ENCODE peak calls at places on chromosomes 6 and 20, in six cellular contexts. O is dermis microvascular lymphatic vessel endothelial cell, W is B cell, N is dorsolateral prefrontal cortex, T is KBM-7, C is HFFc6. I is an unnamed sample.

GRCh38 chr6:119158057-119158848 is 79.8 kb upstream of the FAM184A start:
- DNase-seq in O (no peak), W (peak; percentile 10), N (no peak), T (no peak), C (no peak), I (no peak)

GRCh38 chr6:11329841-11330765 is 97.6 kb upstream of the NEDD9 start:
- DNase-seq in O (no peak), W (no peak), N (no peak), T (peak; percentile 89), C (no peak), I (peak; percentile 53)

GRCh38 chr6:106688177-106688951 is 59.0 kb downstream of the QRSL1 start:
- DNase-seq in O (no peak), W (no peak), N (no peak), T (no peak), C (no peak), I (no peak)

GRCh38 chr6:75481936-75482593 is 11.5 kb downstream of the FILIP1 start:
- DNase-seq in O (no peak), W (no peak), N (no peak), T (no peak), C (peak; percentile 22), I (no peak)

GRCh38 chr6:15577550-15578171 is 85.2 kb downstream of the DTNBP1 start:
- DNase-seq in O (no peak), W (no peak), N (no peak), T (no peak), C (no peak), I (no peak)

GRCh38 chr6:84967389-84967788 is 203.0 kb upstream of the TBX18 start:
- DNase-seq in O (peak; percentile 36), W (no peak), N (no peak), T (peak; percentile 47), C (peak; percentile 35), I (peak; percentile 75)

GRCh38 chr6:136780972-136781371 is 11.3 kb downstream of the MAP3K5 start:
- DNase-seq in O (no peak), W (no peak), N (no peak), T (no peak), C (no peak), I (no peak)

GRCh38 chr6:43884660-43885022 is 114.6 kb downstream of the VEGFA start:
- DNase-seq in O (no peak), W (no peak), N (no peak), T (peak; percentile 31), C (no peak), I (no peak)

GRCh38 chr6:82123632-82124031 is 123.9 kb downstream of the IBTK start:
- DNase-seq in O (no peak), W (no peak), N (no peak), T (no peak), C (no peak), I (no peak)

GRCh38 chr6:33976425-33977360 is 169.2 kb downstream of the GRM4 start:
- DNase-seq in O (no peak), W (peak; percentile 15), N (no peak), T (no peak), C (no peak), I (no peak)

GRCh38 chr6:37137201-37137880 is 32.6 kb upstream of the PIM1 start:
- DNase-seq in O (no peak), W (no peak), N (no peak), T (no peak), C (peak; percentile 99), I (peak; percentile 96)

GRCh38 chr6:143064996-143065683 is 4.5 kb downstream of the AIG1 start:
- DNase-seq in O (no peak), W (no peak), N (no peak), T (peak; percentile 8), C (peak; percentile 45), I (no peak)

GRCh38 chr6:84645563-84646266 is 118.7 kb downstream of the TBX18 start:
- DNase-seq in O (no peak), W (no peak), N (no peak), T (no peak), C (peak; percentile 79), I (peak; percentile 83)

GRCh38 chr20:62963614-62964397 is 11.3 kb downstream of the SLC17A9 start:
- DNase-seq in O (no peak), W (no peak), N (no peak), T (no peak), C (no peak), I (no peak)

GRCh38 chr20:23061713-23062561 is 12.5 kb upstream of the THBD start:
- DNase-seq in O (peak; percentile 88), W (no peak), N (no peak), T (no peak), C (peak; percentile 69), I (peak; percentile 92)

GRCh38 chr6:157274116-157274470 is 49.2 kb downstream of the TMEM242 start:
- DNase-seq in O (no peak), W (no peak), N (no peak), T (no peak), C (no peak), I (no peak)

GRCh38 chr6:36289281-36290018 is 19.6 kb downstream of the PNPLA1 start:
- DNase-seq in O (no peak), W (no peak), N (no peak), T (no peak), C (no peak), I (no peak)

GRCh38 chr20:17887331-17888030 is 81.1 kb downstream of the SNX5 start:
- DNase-seq in O (no peak), W (no peak), N (no peak), T (no peak), C (no peak), I (no peak)

GRCh38 chr6:11021714-11022113 is 22.4 kb downstream of the ELOVL2 start:
- DNase-seq in O (no peak), W (no peak), N (no peak), T (no peak), C (no peak), I (no peak)

GRCh38 chr6:105280033-105280432 is 100.2 kb upstream of the POPDC3 start:
- DNase-seq in O (no peak), W (no peak), N (no peak), T (no peak), C (no peak), I (no peak)

GRCh38 chr6:3376888-3377535 is 79.8 kb downstream of the SLC22A23 start:
- DNase-seq in O (no peak), W (no peak), N (no peak), T (no peak), C (no peak), I (no peak)

GRCh38 chr6:161301338-161301737 is 27.5 kb upstream of the AGPAT4 start:
- DNase-seq in O (no peak), W (no peak), N (no peak), T (no peak), C (peak; percentile 38), I (no peak)

GRCh38 chr6:166636191-166636938 is 9.3 kb upstream of the RPS6KA2 start:
- DNase-seq in O (no peak), W (no peak), N (no peak), T (no peak), C (no peak), I (no peak)

GRCh38 chr6:70221025-70221714 is 81.7 kb downstream of the COL9A1 start:
- DNase-seq in O (peak; percentile 12), W (no peak), N (no peak), T (peak; percentile 39), C (no peak), I (peak; percentile 32)

GRCh38 chr20:50029697-50030428 is 47.1 kb downstream of the SNAI1 start:
- DNase-seq in O (peak; percentile 83), W (no peak), N (no peak), T (no peak), C (peak; percentile 92), I (peak; percentile 93)

GRCh38 chr6:122749451-122750050 is 30.0 kb upstream of the FABP7 start:
- DNase-seq in O (no peak), W (no peak), N (no peak), T (no peak), C (no peak), I (no peak)

GRCh38 chr6:90168693-90169131 is 127.9 kb downstream of the BACH2 start:
- DNase-seq in O (peak; percentile 18), W (no peak), N (no peak), T (no peak), C (peak; percentile 5), I (no peak)

GRCh38 chr6:18464176-18464575 is 77.0 kb downstream of the RNF144B start:
- DNase-seq in O (no peak), W (no peak), N (no peak), T (no peak), C (no peak), I (no peak)

GRCh38 chr6:103107985-103108384 is 1714.5 kb downstream of the GRIK2 start:
- DNase-seq in O (no peak), W (no peak), N (no peak), T (no peak), C (no peak), I (no peak)

GRCh38 chr6:107982511-107982910 is 24.5 kb upstream of the SEC63 start:
- DNase-seq in O (no peak), W (no peak), N (no peak), T (no peak), C (no peak), I (no peak)

GRCh38 chr20:49563015-49563980 is 4.6 kb downstream of the PTGIS start:
- DNase-seq in O (no peak), W (no peak), N (no peak), T (no peak), C (no peak), I (no peak)

GRCh38 chr20:5078399-5078958 is 41.3 kb downstream of the PCNA start:
- DNase-seq in O (no peak), W (peak; percentile 89), N (no peak), T (peak; percentile 92), C (no peak), I (peak; percentile 72)

GRCh38 chr6:114342826-114343781 is at the start of gene HS3ST5:
- DNase-seq in O (no peak), W (no peak), N (peak; percentile 79), T (peak; percentile 18), C (no peak), I (no peak)

GRCh38 chr6:104597541-104598050 is 262.1 kb downstream of the HACE1 start:
- DNase-seq in O (no peak), W (no peak), N (no peak), T (no peak), C (no peak), I (no peak)

GRCh38 chr6:14092861-14093789 is 24.4 kb upstream of the CD83 start:
- DNase-seq in O (peak; percentile 92), W (no peak), N (no peak), T (no peak), C (no peak), I (no peak)

GRCh38 chr6:165308926-165309731 is at the start of gene C6orf118:
- DNase-seq in O (no peak), W (no peak), N (peak; percentile 69), T (peak; percentile 77), C (no peak), I (peak; percentile 58)

GRCh38 chr20:10132391-10132790 is 86.2 kb upstream of the SNAP25 start:
- DNase-seq in O (no peak), W (no peak), N (no peak), T (no peak), C (no peak), I (no peak)

GRCh38 chr6:106444777-106445507 is 84.4 kb downstream of the CRYBG1 start:
- DNase-seq in O (peak; percentile 62), W (no peak), N (no peak), T (peak; percentile 69), C (peak; percentile 62), I (peak; percentile 52)

I was measured in endothelial cell of umbilical vein.